ENCODE peak calls at places on chromosome 16, in six cellular contexts. S is uterus, V is NB4, B is GM12891, O is H54, X is transverse colon. F is an unnamed sample.

GRCh38 chr16:64150193-64150592 is 971.7 kb downstream of the CDH11 start:
- DNase-seq in S (no peak), V (no peak), B (no peak), O (no peak), X (no peak), F (no peak)

GRCh38 chr16:2475413-2476344 is 752 bp downstream of the TBC1D24 start:
- DNase-seq in S (no peak), V (peak), B (no peak), O (no peak), X (peak), F (peak)

GRCh38 chr16:57606147-57606846 is 22.1 kb upstream of the ADGRG1 start:
- DNase-seq in S (no peak), V (no peak), B (no peak), O (no peak), X (no peak), F (no peak)

GRCh38 chr16:50166511-50167500 is 13.7 kb downstream of the TENT4B start:
- DNase-seq in S (no peak), V (peak), B (no peak), O (no peak), X (no peak), F (peak)

GRCh38 chr16:57358527-57359095 is at the start of gene CCL22:
- DNase-seq in S (no peak), V (peak), B (no peak), O (no peak), X (no peak), F (no peak)

GRCh38 chr16:13992322-13992721 is 72.4 kb downstream of the ERCC4 start:
- DNase-seq in S (no peak), V (no peak), B (no peak), O (no peak), X (no peak), F (no peak)

GRCh38 chr16:30380072-30380471 is 2.3 kb downstream of the SEPTIN1 start:
- DNase-seq in S (no peak), V (no peak), B (no peak), O (no peak), X (no peak), F (no peak)

GRCh38 chr16:81101702-81102101 is 5.5 kb upstream of the GCSH start:
- DNase-seq in S (no peak), V (no peak), B (no peak), O (no peak), X (no peak), F (no peak)

GRCh38 chr16:85490971-85491771 is 122.0 kb upstream of the GSE1 start:
- DNase-seq in S (no peak), V (peak), B (peak), O (no peak), X (peak), F (peak)

GRCh38 chr16:17313085-17313611 is 157.6 kb downstream of the XYLT1 start:
- DNase-seq in S (peak), V (peak), B (no peak), O (no peak), X (peak), F (no peak)

GRCh38 chr16:23214796-23215195 is 32.3 kb downstream of the SCNN1G start:
- DNase-seq in S (no peak), V (peak), B (no peak), O (no peak), X (no peak), F (no peak)

GRCh38 chr16:24689128-24689527 is 40.3 kb upstream of the TNRC6A start:
- DNase-seq in S (no peak), V (peak), B (no peak), O (no peak), X (no peak), F (peak)

GRCh38 chr16:3519581-3519980 is 18.8 kb downstream of the CLUAP1 start:
- DNase-seq in S (no peak), V (no peak), B (no peak), O (no peak), X (no peak), F (no peak)

GRCh38 chr16:66944054-66944441 is 8.7 kb downstream of the CES2 start:
- DNase-seq in S (no peak), V (no peak), B (no peak), O (no peak), X (no peak), F (no peak)

GRCh38 chr16:1150511-1150982 is 2.4 kb upstream of the CACNA1H start:
- DNase-seq in S (no peak), V (peak), B (no peak), O (no peak), X (no peak), F (peak)

GRCh38 chr16:24976971-24977672 is 38.0 kb downstream of the ARHGAP17 start:
- DNase-seq in S (no peak), V (no peak), B (no peak), O (no peak), X (no peak), F (no peak)

GRCh38 chr16:15676506-15676905 is 26.5 kb downstream of the NDE1 start:
- DNase-seq in S (no peak), V (no peak), B (no peak), O (no peak), X (no peak), F (no peak)

GRCh38 chr16:9966569-9967157 is 215.6 kb downstream of the GRIN2A start:
- DNase-seq in S (no peak), V (peak), B (no peak), O (no peak), X (no peak), F (no peak)

GRCh38 chr16:49862694-49863093 is 6.8 kb upstream of the ZNF423 start:
- DNase-seq in S (no peak), V (no peak), B (no peak), O (no peak), X (no peak), F (no peak)

GRCh38 chr16:74083582-74083981 is 213.0 kb upstream of the PSMD7 start:
- DNase-seq in S (no peak), V (no peak), B (no peak), O (no peak), X (no peak), F (no peak)

GRCh38 chr16:50810241-50810965 is 68.5 kb downstream of the CYLD start:
- DNase-seq in S (no peak), V (no peak), B (no peak), O (no peak), X (no peak), F (no peak)

GRCh38 chr16:46620265-46621005 is 744 bp downstream of the SHCBP1 start:
- DNase-seq in S (no peak), V (peak), B (no peak), O (peak), X (no peak), F (peak)

GRCh38 chr16:79482011-79482410 is 118.5 kb downstream of the MAF start:
- DNase-seq in S (no peak), V (no peak), B (no peak), O (no peak), X (no peak), F (no peak)

GRCh38 chr16:1674751-1675664 is 3.1 kb upstream of the JPT2 start:
- DNase-seq in S (no peak), V (no peak), B (no peak), O (peak), X (no peak), F (no peak)

GRCh38 chr16:68083861-68084503 is 1.2 kb upstream of the NFATC3 start:
- DNase-seq in S (no peak), V (peak), B (no peak), O (no peak), X (no peak), F (no peak)

DNA sequence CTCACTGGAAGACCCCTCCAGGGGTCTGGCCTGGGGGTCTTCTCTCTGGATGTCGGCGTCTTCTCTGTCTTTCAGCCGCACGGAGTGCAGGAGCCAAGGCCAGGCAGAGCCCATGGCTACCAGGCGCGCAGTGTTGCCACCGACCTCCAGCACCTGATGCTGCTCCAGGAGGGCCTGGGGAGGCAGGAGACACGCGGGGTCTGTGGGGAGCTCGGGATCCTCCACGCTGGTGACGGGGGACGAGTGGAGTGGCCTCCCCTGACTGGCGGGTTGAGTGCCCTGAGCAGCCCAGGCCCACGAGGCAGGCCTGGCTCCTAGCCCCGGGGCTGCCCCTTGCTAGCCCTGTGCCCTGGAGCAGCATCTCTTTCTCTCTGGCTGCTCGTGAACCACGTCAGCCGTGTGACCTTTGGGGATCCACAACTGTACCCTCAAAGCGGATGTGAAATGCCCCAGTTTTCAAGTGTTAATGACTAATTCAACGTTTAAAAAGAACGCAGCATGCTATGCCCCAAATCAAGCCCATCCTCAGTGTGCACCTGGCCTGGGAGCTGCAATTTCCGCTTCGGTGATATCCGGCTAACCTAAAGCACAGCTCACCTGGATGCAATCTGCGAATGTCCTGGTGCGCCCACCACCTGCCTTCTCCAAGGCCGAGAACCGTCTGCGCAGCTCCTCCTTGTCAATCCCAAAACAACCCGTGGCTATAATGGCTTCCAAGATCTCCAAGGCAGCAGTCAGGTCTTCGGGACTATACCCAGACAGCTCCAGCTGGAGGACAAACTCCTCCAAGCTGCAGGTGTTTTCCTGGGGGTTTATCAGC is 62.9 kb downstream of the IL21R start:
- DNase-seq in S (no peak), V (no peak), B (no peak), O (no peak), X (no peak), F (no peak)
- TF ChIP-seq POLR2A in S (no peak), V (no peak), B (no peak), O (no peak), X (no peak), F (no peak)

GRCh38 chr16:87839542-87840461 is 29.5 kb downstream of the SLC7A5 start:
- DNase-seq in S (no peak), V (no peak), B (no peak), O (no peak), X (no peak), F (no peak)
- TF ChIP-seq POLR2A in S (no peak), V (no peak), B (no peak), O (no peak), X (no peak), F (no peak)

GRCh38 chr16:27298132-27298531 is 15.6 kb upstream of the IL4R start:
- DNase-seq in S (no peak), V (no peak), B (no peak), O (no peak), X (no peak), F (no peak)
- TF ChIP-seq POLR2A in S (no peak), V (no peak), B (no peak), O (no peak), X (no peak), F (no peak)

GRCh38 chr16:71724320-71724751 is at the start of gene PHLPP2:
- DNase-seq in S (no peak), V (no peak), B (no peak), O (no peak), X (no peak), F (no peak)

GRCh38 chr16:71721066-71721740 is 3.3 kb downstream of the PHLPP2 start:
- DNase-seq in S (no peak), V (no peak), B (no peak), O (no peak), X (no peak), F (no peak)

GRCh38 chr16:71722801-71723536 is 1.5 kb downstream of the PHLPP2 start:
- DNase-seq in S (peak), V (peak), B (peak), O (peak), X (peak), F (peak)

GRCh38 chr16:71726491-71727319 is 2.2 kb upstream of the PHLPP2 start:
- DNase-seq in S (no peak), V (peak), B (no peak), O (no peak), X (no peak), F (peak)

GRCh38 chr16:71723537-71724319 is 773 bp downstream of the PHLPP2 start:
- DNase-seq in S (peak), V (peak), B (peak), O (peak), X (peak), F (peak)
- TF ChIP-seq POLR2A in S (peak), V (no peak), B (no peak), O (peak), X (peak), F (peak)

DNA sequence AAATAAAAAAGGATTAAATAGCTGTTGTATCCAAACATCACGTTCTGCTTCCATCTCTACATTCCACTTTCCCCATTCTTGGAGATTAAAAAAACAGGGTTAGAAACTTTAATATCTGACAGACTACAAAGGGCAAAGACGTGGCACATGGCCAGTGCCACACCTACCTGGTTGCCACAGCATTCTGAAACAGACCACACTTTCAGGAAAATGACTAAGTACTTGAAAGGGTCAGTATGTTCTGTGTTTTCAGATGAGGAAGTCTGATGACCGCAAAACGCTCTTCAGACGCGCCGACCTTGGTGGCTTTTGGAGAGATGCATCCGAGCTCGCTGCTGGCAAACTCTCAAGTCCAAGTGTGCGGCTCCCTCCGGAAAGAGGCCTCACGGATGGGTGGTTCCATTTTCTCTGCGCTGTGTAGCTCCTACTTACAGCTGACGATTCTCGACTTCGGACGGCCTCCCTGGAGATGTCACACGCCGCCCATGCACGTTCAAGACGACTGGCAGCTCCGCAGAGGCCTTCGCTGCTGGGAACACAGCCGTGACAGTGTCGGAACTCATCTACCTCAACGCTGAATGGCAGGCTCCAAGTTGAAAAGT is 15.5 kb downstream of the MAP1LC3B start:
- DNase-seq in S (no peak), V (peak), B (no peak), O (no peak), X (peak), F (no peak)
- TF ChIP-seq POLR2A in S (no peak), V (no peak), B (no peak), O (no peak), X (no peak), F (no peak)

GRCh38 chr16:89531821-89532526 is 23.8 kb downstream of the SPG7 start:
- DNase-seq in S (no peak), V (no peak), B (no peak), O (no peak), X (no peak), F (no peak)
- TF ChIP-seq POLR2A in S (no peak), V (no peak), B (no peak), O (no peak), X (no peak), F (no peak)

GRCh38 chr16:73047221-73047535 is 750 bp downstream of the ZFHX3 start:
- DNase-seq in S (no peak), V (no peak), B (no peak), O (no peak), X (no peak), F (no peak)

GRCh38 chr16:73049051-73049910 is 1.4 kb upstream of the ZFHX3 start:
- DNase-seq in S (no peak), V (no peak), B (no peak), O (no peak), X (no peak), F (no peak)

GRCh38 chr16:73046484-73047214 is 1.3 kb downstream of the ZFHX3 start:
- DNase-seq in S (no peak), V (no peak), B (no peak), O (no peak), X (no peak), F (no peak)

GRCh38 chr16:73048292-73049050 is 543 bp upstream of the ZFHX3 start:
- DNase-seq in S (peak), V (no peak), B (no peak), O (no peak), X (peak), F (no peak)

GRCh38 chr16:73047536-73048291 is at the start of gene ZFHX3:
- DNase-seq in S (peak), V (peak), B (peak), O (no peak), X (peak), F (peak)
- TF ChIP-seq POLR2A in S (peak), V (no peak), B (no peak), O (peak), X (peak), F (no peak)

DNA sequence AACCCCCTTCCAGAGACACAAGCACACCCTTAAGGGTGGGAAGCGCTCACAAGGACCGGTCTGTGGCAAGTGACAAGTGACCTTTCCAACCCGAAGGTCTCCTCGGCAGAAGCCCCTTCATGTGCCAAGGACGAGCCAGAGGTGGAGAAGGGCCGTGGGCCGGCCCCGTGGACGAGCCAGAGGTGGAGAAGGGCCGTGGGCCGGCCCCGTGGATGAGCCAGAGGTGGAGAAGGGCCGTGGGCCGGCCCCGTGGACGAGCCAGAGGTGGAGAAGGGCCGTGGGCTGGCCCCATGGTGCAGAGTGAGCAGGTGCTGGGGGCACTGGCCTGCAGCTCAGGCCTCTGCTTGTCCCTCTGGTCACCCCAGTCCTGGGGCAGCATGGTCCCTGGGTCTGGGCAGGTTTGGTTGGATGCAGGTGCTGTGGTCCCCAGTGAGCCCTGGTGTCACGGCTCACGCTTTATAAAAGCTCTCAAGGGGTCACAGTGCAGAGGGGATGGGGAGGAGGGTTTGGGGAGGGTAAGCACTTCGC is 45.6 kb downstream of the CBFA2T3 start:
- DNase-seq in S (no peak), V (no peak), B (no peak), O (no peak), X (no peak), F (no peak)
- TF ChIP-seq POLR2A in S (no peak), V (no peak), B (no peak), O (no peak), X (no peak), F (no peak)

F was measured in erythroblast.